ENCODE peak calls at places on chromosomes 1 and 21, in seven cellular contexts. D is endothelial cell of umbilical vein, I is HepG2, R is HCT116, P is GM23338, G is K562, E is H1. S is an unnamed sample.

GRCh38 chr1:1670866-1671265 is 12.1 kb upstream of the CDK11B start:
- DNase-seq in D (no peak), P (no peak), G (no peak), I (no peak), R (no peak), E (no peak), S (no peak)

GRCh38 chr1:96544051-96544830 is 177.3 kb upstream of the PTBP2 start:
- DNase-seq in P (no peak), I (no peak), R (no peak), E (no peak), G (no peak), D (no peak), S (no peak)

GRCh38 chr1:43750083-43750482 is 42.7 kb downstream of the ST3GAL3 start:
- DNase-seq in E (no peak), I (no peak), G (no peak), D (no peak), R (no peak), P (no peak), S (no peak)

GRCh38 chr21:42652527-42653491 is 612 bp upstream of the PDE9A start:
- DNase-seq in D (peak; percentile 52), P (peak; percentile 68), R (no peak), E (no peak), I (peak; percentile 58), G (peak; percentile 60), S (no peak)

GRCh38 chr1:29383972-29384371 is 147.7 kb downstream of the PTPRU start:
- DNase-seq in I (no peak), R (no peak), E (no peak), P (no peak), D (peak; percentile 66), G (no peak), S (no peak)

GRCh38 chr21:22346576-22346975 is 1348.4 kb downstream of the NCAM2 start:
- DNase-seq in D (no peak), P (no peak), G (no peak), I (no peak), R (no peak), E (no peak), S (no peak)

GRCh38 chr1:229709620-229710019 is 83.6 kb downstream of the URB2 start:
- DNase-seq in G (no peak), E (no peak), P (no peak), D (no peak), R (no peak), I (no peak), S (no peak)

GRCh38 chr1:181044449-181044966 is 10.7 kb downstream of the MR1 start:
- DNase-seq in I (peak; percentile 82), D (no peak), R (no peak), G (no peak), E (no peak), P (no peak), S (no peak)

GRCh38 chr1:150309758-150310495 is 11.4 kb upstream of the PRPF3 start:
- DNase-seq in R (no peak), E (no peak), I (no peak), D (no peak), G (no peak), P (no peak), S (no peak)

GRCh38 chr1:219443763-219444162 is 169.1 kb downstream of the ZC3H11B start:
- DNase-seq in D (no peak), I (no peak), P (no peak), G (no peak), E (no peak), R (no peak), S (no peak)

GRCh38 chr1:192378276-192378675 is 61.5 kb downstream of the RGS21 start:
- DNase-seq in I (no peak), R (no peak), G (no peak), E (no peak), D (no peak), P (no peak), S (no peak)

GRCh38 chr1:229222081-229222480 is 48.8 kb upstream of the RAB4A start:
- DNase-seq in P (no peak), R (no peak), D (no peak), E (no peak), I (no peak), G (no peak), S (no peak)

GRCh38 chr1:211036701-211037494 is 97.0 kb downstream of the KCNH1 start:
- DNase-seq in I (peak; percentile 39), E (no peak), R (peak; percentile 64), D (no peak), P (no peak), G (no peak), S (no peak)

GRCh38 chr1:203299180-203299579 is 6.1 kb upstream of the BTG2 start:
- DNase-seq in P (no peak), E (no peak), R (no peak), G (no peak), I (no peak), D (no peak), S (no peak)

GRCh38 chr1:33327587-33328325 is 6.9 kb upstream of the A3GALT2 start:
- DNase-seq in R (no peak), E (no peak), G (no peak), P (no peak), I (no peak), D (no peak), S (no peak)

GRCh38 chr1:78211483-78212092 is 165.8 kb downstream of the GIPC2 start:
- DNase-seq in D (no peak), I (no peak), E (no peak), R (no peak), P (no peak), G (no peak), S (no peak)

GRCh38 chr1:171257207-171258052 is 9.1 kb downstream of the FMO1 start:
- DNase-seq in D (no peak), G (no peak), R (no peak), E (no peak), I (no peak), P (no peak), S (no peak)
- TF ChIP-seq POLR2AphosphoS5 in D (no peak), G (no peak), R (no peak), E (no peak), I (no peak), P (no peak), S (no peak)

DNA sequence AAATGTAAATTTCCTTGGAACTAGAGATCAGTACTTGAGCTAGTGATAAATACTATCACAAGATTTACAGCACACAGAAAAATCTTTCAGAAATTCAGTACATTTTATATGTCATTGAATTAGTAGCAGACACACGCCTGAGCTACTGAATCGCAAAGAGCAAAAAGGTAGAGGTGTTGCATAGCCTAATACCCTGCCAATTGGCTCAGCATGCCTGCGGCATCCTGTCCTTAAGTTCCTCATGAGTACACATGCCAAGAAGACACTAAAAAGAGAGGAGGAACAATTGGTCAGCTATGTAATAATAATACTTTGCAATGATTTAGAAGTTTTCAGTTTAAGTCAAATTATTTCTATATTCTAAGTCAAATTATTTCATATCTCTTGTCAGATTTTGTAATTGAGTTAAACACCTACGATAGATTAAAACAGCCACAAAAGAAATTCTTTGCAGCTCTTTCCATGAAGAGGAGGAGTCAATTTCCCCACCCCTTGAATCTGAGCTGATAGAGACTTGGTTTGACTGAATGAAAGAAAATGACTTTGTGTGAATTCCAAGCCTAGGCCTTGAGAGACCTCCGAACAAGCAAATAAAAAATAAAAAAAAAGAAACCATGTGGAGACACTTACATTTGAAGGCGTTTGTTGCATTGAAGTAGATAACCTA is 36.2 kb upstream of the PKN2 start:
- DNase-seq in I (no peak), G (no peak), E (no peak), P (peak; percentile 15), R (no peak), D (no peak), S (no peak)
- H3K4me3 ChIP-seq in I (no peak overlapping the region), G (no peak overlapping the region), E (no peak overlapping the region), P (no peak overlapping the region), R (no peak overlapping the region), D (no peak overlapping the region), S (no peak overlapping the region)

GRCh38 chr1:197917813-197918646 is 858 bp downstream of the LHX9 start:
- DNase-seq in D (peak; percentile 38), P (peak; percentile 60), E (no peak), G (no peak), I (no peak), R (no peak), S (no peak)
- TF ChIP-seq EZH2 in D (peak; percentile 77), P (peak; percentile 97), E (peak; percentile 95), G (no peak), I (peak; percentile 74), R (no peak), S (no peak)

GRCh38 chr1:177648138-177648537 is 321.7 kb downstream of the SEC16B start:
- DNase-seq in R (no peak), G (no peak), D (no peak), I (no peak), P (no peak), E (no peak), S (no peak)
- TF ChIP-seq POLR2AphosphoS5 in R (no peak), G (no peak), D (no peak), I (no peak), P (no peak), E (no peak), S (no peak)

DNA sequence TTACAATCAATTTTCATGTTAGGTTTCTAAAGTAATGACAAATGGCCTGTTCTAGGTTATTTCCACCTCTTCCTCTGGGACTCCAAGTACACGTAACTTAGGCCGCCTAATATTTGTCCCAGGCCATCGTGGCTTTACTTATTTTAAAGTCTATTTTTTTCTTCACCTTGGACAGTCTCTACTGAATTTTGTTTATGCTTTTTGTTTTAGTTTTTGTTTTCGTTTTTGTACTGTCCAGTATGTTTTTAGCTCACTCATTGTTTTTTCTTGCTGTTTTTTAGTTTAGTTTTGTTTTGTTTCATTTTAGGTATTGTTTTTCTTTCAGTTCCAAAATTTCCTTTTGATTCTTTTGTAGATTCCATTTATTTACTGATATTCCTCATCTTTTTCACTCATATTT is 187.7 kb upstream of the RNPC3 start:
- DNase-seq in G (no peak), I (no peak), R (no peak), E (no peak), P (no peak), D (no peak), S (no peak)
- H3K4me3 ChIP-seq in G (no peak overlapping the region), I (no peak overlapping the region), R (no peak overlapping the region), E (no peak overlapping the region), P (no peak overlapping the region), D (no peak overlapping the region), S (no peak overlapping the region)

S was measured in SK-N-MC.